ENCODE peak calls at places on chromosomes 3 and 15, in five cellular contexts. B, E, Z, G and V are unnamed samples.

GRCh38 chr3:149277338-149277813 is 55.7 kb upstream of the CP start:
- DNase-seq in G (no peak), Z (peak; percentile 84), E (peak; percentile 45), B (no peak), V (no peak)

GRCh38 chr15:73602444-73602843 is 30.7 kb downstream of the NPTN start:
- DNase-seq in G (no peak), B (no peak), Z (no peak), E (no peak), V (no peak)

GRCh38 chr3:178434206-178434805 is 101.9 kb upstream of the KCNMB2 start:
- DNase-seq in E (no peak), B (no peak), G (no peak), Z (no peak), V (no peak)

GRCh38 chr3:25354071-25354470 is 74.0 kb upstream of the RARB start:
- DNase-seq in B (no peak), G (no peak), Z (no peak), E (no peak), V (no peak)

GRCh38 chr3:50687127-50687751 is 12.5 kb downstream of the DOCK3 start:
- DNase-seq in Z (no peak), G (no peak), B (no peak), E (no peak), V (no peak)

GRCh38 chr3:23815879-23816278 is 10.1 kb downstream of the UBE2E1 start:
- DNase-seq in E (no peak), G (no peak), Z (no peak), B (no peak), V (no peak)

GRCh38 chr15:79408041-79408440 is 24.1 kb upstream of the MINAR1 start:
- DNase-seq in E (no peak), B (no peak), Z (no peak), G (no peak), V (no peak)

GRCh38 chr15:95872366-95872771 is 458.1 kb upstream of the NR2F2 start:
- DNase-seq in G (no peak), Z (peak; percentile 82), B (no peak), E (no peak), V (no peak)

GRCh38 chr3:149969945-149970715 is 565 bp downstream of the PFN2 start:
- DNase-seq in E (peak; percentile 78), B (peak; percentile 94), Z (peak; percentile 90), G (peak; percentile 74), V (peak; percentile 53)

GRCh38 chr3:9769426-9770275 is at the start of gene CAMK1:
- DNase-seq in G (peak; percentile 79), E (peak; percentile 48), B (peak; percentile 94), Z (peak; percentile 58), V (peak; percentile 39)

GRCh38 chr15:99416191-99417188 is 149.3 kb upstream of the MEF2A start:
- DNase-seq in E (no peak), Z (no peak), G (no peak), B (peak; percentile 63), V (no peak)

GRCh38 chr3:150073031-150073430 is 102.3 kb upstream of the PFN2 start:
- DNase-seq in B (no peak), Z (peak; percentile 68), E (no peak), G (no peak), V (no peak)

GRCh38 chr3:116337229-116337628 is 108.1 kb downstream of the LSAMP start:
- DNase-seq in E (no peak), B (no peak), Z (no peak), G (no peak), V (no peak)

GRCh38 chr3:70849911-70850699 is 537.7 kb upstream of the MDFIC2 start:
- DNase-seq in E (no peak), B (peak; percentile 72), G (no peak), Z (peak; percentile 93), V (no peak)

GRCh38 chr3:38585791-38586420 is 63.6 kb downstream of the SCN5A start:
- DNase-seq in G (peak; percentile 2), Z (no peak), E (no peak), B (no peak), V (no peak)

GRCh38 chr15:32701863-32702262 is 15.9 kb upstream of the GREM1 start:
- DNase-seq in E (no peak), G (no peak), Z (peak; percentile 30), B (no peak), V (no peak)

GRCh38 chr3:46930945-46931403 is 45.6 kb downstream of the CCDC12 start:
- DNase-seq in E (no peak), B (peak; percentile 46), Z (no peak), G (no peak), V (no peak)

DNA sequence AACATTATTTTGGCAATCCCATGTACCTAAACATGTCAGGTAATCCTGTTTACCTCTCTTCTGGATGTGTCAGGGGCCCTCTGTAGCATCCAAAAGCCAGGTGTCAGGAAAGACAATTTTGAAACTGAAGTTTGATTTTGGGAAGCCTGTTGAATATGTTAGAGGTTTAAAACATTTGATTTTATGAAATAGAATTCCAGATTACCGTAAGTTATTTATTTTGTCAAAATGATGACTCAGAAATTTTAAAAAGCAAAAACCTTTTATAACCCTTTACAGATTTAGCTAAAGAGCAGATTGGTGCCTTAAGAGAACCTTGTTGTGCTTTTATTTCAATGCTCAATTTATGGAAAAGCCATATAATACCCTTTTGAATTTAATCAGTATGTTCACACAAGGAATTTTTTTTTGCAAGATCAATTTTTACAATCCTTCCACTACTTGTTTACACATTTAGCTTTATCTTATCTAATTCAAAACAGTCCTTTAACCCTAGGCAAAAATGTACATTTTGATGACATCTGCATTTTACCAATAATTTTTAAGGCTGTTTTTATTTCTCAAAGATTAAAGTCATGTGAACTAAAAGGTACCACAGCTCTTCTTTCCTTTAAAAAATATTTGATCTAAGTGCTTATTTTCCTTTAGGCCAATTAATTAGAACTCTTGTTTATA is 10.0 kb downstream of the KIF15 start:
- DNase-seq in G (no peak), Z (no peak), E (no peak), B (no peak), V (no peak)
- H3K9me3 ChIP-seq in G (peaks cover 12% of the 10 kb centered on the region), Z (peaks cover 17% of the 10 kb centered on the region), E (no peaks in the 10 kb centered on the region), B (no peaks in the 10 kb centered on the region), V (no peaks in the 10 kb centered on the region)

GRCh38 chr15:56207711-56208110 is 36.0 kb downstream of the RFX7 start:
- DNase-seq in Z (no peak), B (no peak), E (peak; percentile 16), G (no peak), V (no peak)

GRCh38 chr15:56208185-56208584 is 35.5 kb downstream of the RFX7 start:
- DNase-seq in E (no peak), Z (no peak), G (no peak), B (no peak), V (no peak)

GRCh38 chr15:56211960-56212550 is 31.6 kb downstream of the RFX7 start:
- DNase-seq in G (no peak), Z (no peak), B (no peak), E (no peak), V (no peak)

GRCh38 chr15:56208641-56209155 is 35.0 kb downstream of the RFX7 start:
- DNase-seq in B (no peak), E (no peak), G (no peak), Z (peak; percentile 23), V (no peak)

GRCh38 chr15:56211064-56211463 is 32.6 kb downstream of the RFX7 start:
- DNase-seq in E (no peak), G (no peak), Z (no peak), B (no peak), V (no peak)
- H3K9me3 ChIP-seq in E (no peaks in the 10 kb centered on the region), G (no peaks in the 10 kb centered on the region), Z (peaks cover 2% of the 10 kb centered on the region), B (no peaks in the 10 kb centered on the region), V (no peaks in the 10 kb centered on the region)

GRCh38 chr3:59117378-59117777 is 67.6 kb upstream of the CFAP20DC start:
- DNase-seq in E (no peak), Z (no peak), B (no peak), G (no peak), V (no peak)
- H3K9me3 ChIP-seq in E (no peaks in the 10 kb centered on the region), Z (no peaks in the 10 kb centered on the region), B (no peaks in the 10 kb centered on the region), G (no peaks in the 10 kb centered on the region), V (no peaks in the 10 kb centered on the region)

GRCh38 chr15:25188551-25189101 is 233.8 kb downstream of the SNRPN start:
- DNase-seq in G (no peak), B (no peak), Z (no peak), E (no peak), V (no peak)
- H3K9me3 ChIP-seq in G (no peaks in the 10 kb centered on the region), B (no peaks in the 10 kb centered on the region), Z (peaks cover 83% of the 10 kb centered on the region), E (no peaks in the 10 kb centered on the region), V (no peaks in the 10 kb centered on the region)

GRCh38 chr3:128854382-128854939 is 25.0 kb upstream of the ACAD9 start:
- DNase-seq in B (no peak), E (no peak), Z (no peak), G (no peak), V (no peak)
- H3K9me3 ChIP-seq in B (peaks cover 8% of the 10 kb centered on the region), E (no peaks in the 10 kb centered on the region), Z (peaks cover 28% of the 10 kb centered on the region), G (peaks cover 16% of the 10 kb centered on the region), V (peaks cover 3% of the 10 kb centered on the region)

GRCh38 chr3:43015572-43016512 is 36.7 kb downstream of the GASK1A start:
- DNase-seq in E (peak; percentile 49), B (no peak), Z (no peak), G (no peak), V (no peak)

GRCh38 chr3:43017038-43017437 is 37.9 kb downstream of the GASK1A start:
- DNase-seq in Z (no peak), B (no peak), G (no peak), E (no peak), V (no peak)

GRCh38 chr3:43019168-43019765 is 40.2 kb downstream of the GASK1A start:
- DNase-seq in Z (no peak), E (no peak), G (no peak), B (no peak), V (no peak)

GRCh38 chr3:43016513-43016865 is 37.4 kb downstream of the GASK1A start:
- DNase-seq in G (no peak), Z (no peak), B (no peak), E (peak; percentile 40), V (no peak)

DNA sequence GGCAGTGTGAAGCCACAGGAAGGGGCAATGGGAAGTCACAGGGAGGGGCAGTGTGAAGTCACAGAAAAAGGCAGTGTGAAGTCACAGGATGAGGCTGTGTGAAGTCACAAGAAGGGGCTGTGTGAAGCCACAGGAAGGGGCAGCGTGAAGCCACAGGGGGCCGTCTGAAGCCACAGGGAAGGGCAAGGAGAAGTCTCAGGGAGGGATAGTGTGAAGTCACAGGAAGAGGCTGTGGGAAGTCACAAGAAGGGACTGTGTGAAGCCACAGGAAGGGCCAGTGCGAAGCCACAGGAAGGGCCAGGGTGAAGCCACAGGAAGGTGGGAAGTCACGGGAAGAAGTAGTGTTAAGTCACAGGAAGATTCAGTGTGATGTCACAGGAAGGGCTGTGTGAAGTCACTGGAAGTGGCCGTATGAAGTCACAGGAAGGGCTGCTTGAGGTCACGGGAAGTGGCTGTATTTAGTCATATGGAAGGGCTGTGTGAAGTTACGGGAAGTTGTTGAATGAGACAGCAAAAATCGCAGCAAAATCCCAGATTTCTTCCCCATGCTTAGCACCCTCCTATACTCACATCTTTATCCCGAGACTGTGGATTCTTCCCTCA is 38.6 kb downstream of the GASK1A start:
- DNase-seq in B (no peak), E (no peak), G (no peak), Z (no peak), V (no peak)
- H3K9me3 ChIP-seq in B (no peaks in the 10 kb centered on the region), E (peaks cover 38% of the 10 kb centered on the region), G (peaks cover 4% of the 10 kb centered on the region), Z (peaks cover 5% of the 10 kb centered on the region), V (peaks cover 12% of the 10 kb centered on the region)

GRCh38 chr3:6222069-6222468 is 638.8 kb upstream of the GRM7 start:
- DNase-seq in E (no peak), Z (no peak), G (no peak), B (no peak), V (no peak)
- H3K9me3 ChIP-seq in E (no peaks in the 10 kb centered on the region), Z (peaks cover 2% of the 10 kb centered on the region), G (no peaks in the 10 kb centered on the region), B (no peaks in the 10 kb centered on the region), V (no peaks in the 10 kb centered on the region)

GRCh38 chr15:77969055-77969454 is 108.5 kb downstream of the TBC1D2B start:
- DNase-seq in B (no peak), Z (no peak), E (no peak), G (no peak), V (no peak)
- H3K9me3 ChIP-seq in B (no peaks in the 10 kb centered on the region), Z (peaks cover 1% of the 10 kb centered on the region), E (no peaks in the 10 kb centered on the region), G (peaks cover 2% of the 10 kb centered on the region), V (no peaks in the 10 kb centered on the region)